ENCODE peak calls at places on chromosome X, in six cellular contexts. One of them, this sample, is unnamed.

GRCh38 chrX:14491689-14492088 is 37.6 kb upstream of the GLRA2 start:
- DNase-seq in PC-3: peak
- DNase-seq in hepatocyte: no peak
- DNase-seq in GM23338: no peak
- DNase-seq in neural progenitor cell: no peak
- DNase-seq in GM23248: no peak
- DNase-seq in this sample: no peak

GRCh38 chrX:46757052-46757451 is 1.9 kb downstream of the SLC9A7 start:
- DNase-seq in GM23338: no peak
- DNase-seq in neural progenitor cell: no peak
- DNase-seq in hepatocyte: no peak
- DNase-seq in GM23248: no peak
- DNase-seq in PC-3: peak
- DNase-seq in this sample: no peak

GRCh38 chrX:21993265-21993664 is 38.9 kb upstream of the PHEX start:
- DNase-seq in GM23338: no peak
- DNase-seq in GM23248: no peak
- DNase-seq in neural progenitor cell: no peak
- DNase-seq in PC-3: no peak
- DNase-seq in hepatocyte: no peak
- DNase-seq in this sample: no peak

GRCh38 chrX:129449141-129449540 is 74.1 kb downstream of the SMARCA1 start:
- DNase-seq in hepatocyte: no peak
- DNase-seq in PC-3: no peak
- DNase-seq in neural progenitor cell: no peak
- DNase-seq in GM23248: no peak
- DNase-seq in GM23338: no peak
- DNase-seq in this sample: no peak

GRCh38 chrX:50813843-50814661 is at the start of gene SHROOM4:
- DNase-seq in PC-3: no peak
- DNase-seq in hepatocyte: peak
- DNase-seq in GM23338: peak
- DNase-seq in GM23248: peak
- DNase-seq in neural progenitor cell: peak
- DNase-seq in this sample: peak

GRCh38 chrX:64894454-64895038 is 81.7 kb downstream of the ZC4H2 start:
- DNase-seq in hepatocyte: peak
- DNase-seq in neural progenitor cell: peak
- DNase-seq in PC-3: peak
- DNase-seq in GM23248: peak
- DNase-seq in GM23338: peak
- DNase-seq in this sample: peak

GRCh38 chrX:17567173-17567572 is 170.1 kb upstream of the SCML1 start:
- DNase-seq in GM23248: peak
- DNase-seq in GM23338: no peak
- DNase-seq in PC-3: no peak
- DNase-seq in neural progenitor cell: no peak
- DNase-seq in hepatocyte: no peak
- DNase-seq in this sample: no peak

GRCh38 chrX:47112316-47112954 is 32.1 kb downstream of the NDUFB11 start:
- DNase-seq in neural progenitor cell: no peak
- DNase-seq in GM23338: peak
- DNase-seq in hepatocyte: no peak
- DNase-seq in PC-3: no peak
- DNase-seq in GM23248: no peak
- DNase-seq in this sample: no peak

GRCh38 chrX:24282381-24283121 is 31.3 kb downstream of the SUPT20HL2 start:
- DNase-seq in hepatocyte: no peak
- DNase-seq in PC-3: no peak
- DNase-seq in neural progenitor cell: peak
- DNase-seq in GM23338: peak
- DNase-seq in GM23248: peak
- DNase-seq in this sample: no peak

GRCh38 chrX:118347131-118347530 is 1.2 kb downstream of the WDR44 start:
- DNase-seq in PC-3: peak
- DNase-seq in GM23338: no peak
- DNase-seq in hepatocyte: peak
- DNase-seq in neural progenitor cell: peak
- DNase-seq in GM23248: peak
- DNase-seq in this sample: peak

GRCh38 chrX:136920001-136920400 is 39.5 kb upstream of the RBMX start:
- DNase-seq in hepatocyte: no peak
- DNase-seq in GM23338: no peak
- DNase-seq in PC-3: no peak
- DNase-seq in GM23248: no peak
- DNase-seq in neural progenitor cell: no peak
- DNase-seq in this sample: no peak

GRCh38 chrX:122552291-122552800 is 631.7 kb upstream of the GRIA3 start:
- DNase-seq in PC-3: peak
- DNase-seq in GM23338: no peak
- DNase-seq in hepatocyte: no peak
- DNase-seq in GM23248: peak
- DNase-seq in neural progenitor cell: no peak
- DNase-seq in this sample: no peak

GRCh38 chrX:150980186-150980585 is 2.9 kb upstream of the HMGB3 start:
- DNase-seq in GM23248: no peak
- DNase-seq in hepatocyte: no peak
- DNase-seq in PC-3: no peak
- DNase-seq in neural progenitor cell: no peak
- DNase-seq in GM23338: no peak
- DNase-seq in this sample: no peak

DNA sequence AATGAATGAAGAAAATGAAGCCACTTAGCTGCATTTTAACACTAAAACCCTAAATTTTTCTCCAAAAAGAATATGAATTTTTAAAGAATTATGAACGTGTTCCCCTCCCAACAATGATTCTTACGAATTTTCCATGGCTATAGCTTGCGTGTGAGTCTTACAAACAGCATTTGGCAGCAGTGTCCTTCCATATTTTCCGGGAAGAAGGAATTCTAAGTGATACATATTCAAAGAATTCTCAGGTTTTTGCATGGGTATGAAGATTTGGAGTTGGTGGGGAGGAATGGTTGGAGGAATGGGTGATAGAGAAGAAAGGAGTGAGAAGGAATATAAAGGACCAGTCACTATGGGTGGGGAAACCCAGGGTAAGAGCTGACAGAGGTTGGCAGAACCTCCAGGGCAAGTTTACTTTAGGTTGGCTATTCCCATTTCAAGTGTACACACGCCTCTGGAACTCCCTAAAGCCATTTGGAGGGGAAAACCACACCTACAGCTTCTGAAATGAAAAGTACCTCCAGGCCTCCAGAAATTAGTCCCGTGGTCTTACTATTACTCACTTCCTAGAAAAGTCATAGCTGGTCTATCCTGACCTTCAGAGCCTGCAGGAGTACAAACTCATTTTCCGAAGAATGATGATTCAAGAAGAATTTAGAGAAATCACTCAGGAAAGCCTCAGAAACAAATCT is 420.8 kb upstream of the DIPK2B start:
- DNase-seq in neural progenitor cell: no peak
- DNase-seq in GM23248: peak
- DNase-seq in PC-3: peak
- DNase-seq in hepatocyte: no peak
- DNase-seq in GM23338: no peak
- DNase-seq in this sample: no peak
- TF ChIP-seq EZH2phosphoT487 in neural progenitor cell: no peak
- TF ChIP-seq EZH2phosphoT487 in GM23248: no peak
- TF ChIP-seq EZH2phosphoT487 in PC-3: no peak
- TF ChIP-seq EZH2phosphoT487 in hepatocyte: no peak
- TF ChIP-seq EZH2phosphoT487 in GM23338: no peak
- TF ChIP-seq EZH2phosphoT487 in this sample: no peak

GRCh38 chrX:67622053-67622452 is 78.2 kb downstream of the AR start:
- DNase-seq in PC-3: no peak
- DNase-seq in GM23248: no peak
- DNase-seq in GM23338: no peak
- DNase-seq in neural progenitor cell: no peak
- DNase-seq in hepatocyte: no peak
- DNase-seq in this sample: no peak

GRCh38 chrX:67624324-67624723 is 80.5 kb downstream of the AR start:
- DNase-seq in neural progenitor cell: no peak
- DNase-seq in GM23338: no peak
- DNase-seq in hepatocyte: no peak
- DNase-seq in GM23248: no peak
- DNase-seq in PC-3: no peak
- DNase-seq in this sample: no peak

GRCh38 chrX:67614006-67614405 is 70.2 kb downstream of the AR start:
- DNase-seq in PC-3: no peak
- DNase-seq in GM23338: no peak
- DNase-seq in GM23248: no peak
- DNase-seq in hepatocyte: no peak
- DNase-seq in neural progenitor cell: no peak
- DNase-seq in this sample: no peak

GRCh38 chrX:67614414-67614813 is 70.6 kb downstream of the AR start:
- DNase-seq in PC-3: peak
- DNase-seq in neural progenitor cell: no peak
- DNase-seq in hepatocyte: no peak
- DNase-seq in GM23248: peak
- DNase-seq in GM23338: no peak
- DNase-seq in this sample: no peak

DNA sequence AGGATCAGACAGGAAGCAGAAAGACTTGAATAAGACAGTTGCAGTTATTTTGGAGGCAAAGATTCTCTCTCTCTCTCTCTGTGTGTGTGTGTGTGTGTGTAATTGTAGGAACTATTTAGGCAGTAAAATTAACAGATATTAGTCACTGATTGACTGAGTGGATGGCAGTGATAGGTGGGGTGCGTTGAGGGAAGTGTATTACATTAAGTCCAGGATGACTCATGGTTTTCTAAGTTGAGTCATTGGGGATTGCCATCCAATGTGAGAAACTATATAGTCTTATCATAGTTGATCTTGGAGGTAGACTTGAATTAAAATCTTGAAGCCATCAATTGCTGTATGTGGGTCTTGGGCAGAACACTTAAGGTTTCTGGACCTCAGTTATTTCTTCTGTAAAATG is 75.4 kb downstream of the AR start:
- DNase-seq in GM23248: peak
- DNase-seq in hepatocyte: peak
- DNase-seq in PC-3: no peak
- DNase-seq in neural progenitor cell: no peak
- DNase-seq in GM23338: no peak
- DNase-seq in this sample: no peak
- TF ChIP-seq EZH2phosphoT487 in GM23248: no peak
- TF ChIP-seq EZH2phosphoT487 in hepatocyte: no peak
- TF ChIP-seq EZH2phosphoT487 in PC-3: no peak
- TF ChIP-seq EZH2phosphoT487 in neural progenitor cell: no peak
- TF ChIP-seq EZH2phosphoT487 in GM23338: no peak
- TF ChIP-seq EZH2phosphoT487 in this sample: no peak

GRCh38 chrX:41265615-41266014 is 68.3 kb upstream of the DDX3X start:
- DNase-seq in neural progenitor cell: no peak
- DNase-seq in GM23338: no peak
- DNase-seq in PC-3: no peak
- DNase-seq in hepatocyte: no peak
- DNase-seq in GM23248: peak
- DNase-seq in this sample: no peak
- TF ChIP-seq EZH2phosphoT487 in neural progenitor cell: no peak
- TF ChIP-seq EZH2phosphoT487 in GM23338: no peak
- TF ChIP-seq EZH2phosphoT487 in PC-3: no peak
- TF ChIP-seq EZH2phosphoT487 in hepatocyte: no peak
- TF ChIP-seq EZH2phosphoT487 in GM23248: no peak
- TF ChIP-seq EZH2phosphoT487 in this sample: no peak

DNA sequence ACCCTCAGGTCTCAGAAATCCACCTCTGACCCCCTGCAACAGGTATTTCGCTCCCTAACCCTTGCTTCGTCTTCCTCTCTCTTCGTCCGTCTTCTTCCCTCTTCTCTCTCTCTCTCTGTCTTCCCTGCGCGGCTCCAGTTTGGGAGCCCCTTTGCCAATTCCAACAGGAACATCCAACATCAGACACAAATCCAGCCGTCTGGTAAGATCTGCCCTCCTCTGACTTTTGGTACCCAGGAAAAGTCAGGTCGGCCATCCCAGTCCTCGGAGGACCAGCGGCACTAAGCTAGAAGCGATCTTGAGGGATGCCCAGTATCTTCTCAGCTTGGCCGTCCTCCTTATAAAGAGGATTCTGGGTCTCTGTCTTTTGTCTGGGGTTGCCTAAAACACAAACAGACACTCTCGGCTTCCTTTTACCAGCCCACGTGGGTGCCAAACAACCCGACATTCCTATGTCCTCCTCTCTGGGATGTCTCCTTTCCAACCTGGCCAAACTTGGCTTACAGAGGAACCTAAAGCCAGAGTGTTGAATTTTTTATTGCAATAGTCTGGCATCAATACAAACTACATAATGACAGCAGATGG is 7.7 kb downstream of the ASMTL start:
- DNase-seq in PC-3: no peak
- DNase-seq in hepatocyte: no peak
- DNase-seq in neural progenitor cell: no peak
- DNase-seq in GM23338: no peak
- DNase-seq in GM23248: no peak
- DNase-seq in this sample: no peak
- TF ChIP-seq EZH2phosphoT487 in PC-3: no peak
- TF ChIP-seq EZH2phosphoT487 in hepatocyte: no peak
- TF ChIP-seq EZH2phosphoT487 in neural progenitor cell: no peak
- TF ChIP-seq EZH2phosphoT487 in GM23338: no peak
- TF ChIP-seq EZH2phosphoT487 in GM23248: no peak
- TF ChIP-seq EZH2phosphoT487 in this sample: no peak

GRCh38 chrX:9370888-9371287 is 94.0 kb upstream of the TBL1X start:
- DNase-seq in PC-3: no peak
- DNase-seq in GM23338: no peak
- DNase-seq in GM23248: peak
- DNase-seq in hepatocyte: no peak
- DNase-seq in neural progenitor cell: no peak
- DNase-seq in this sample: no peak

GRCh38 chrX:9362529-9362928 is 102.3 kb upstream of the TBL1X start:
- DNase-seq in GM23338: no peak
- DNase-seq in GM23248: no peak
- DNase-seq in neural progenitor cell: no peak
- DNase-seq in hepatocyte: no peak
- DNase-seq in PC-3: no peak
- DNase-seq in this sample: no peak

GRCh38 chrX:9368262-9368661 is 96.6 kb upstream of the TBL1X start:
- DNase-seq in PC-3: no peak
- DNase-seq in hepatocyte: no peak
- DNase-seq in GM23248: no peak
- DNase-seq in neural progenitor cell: no peak
- DNase-seq in GM23338: no peak
- DNase-seq in this sample: no peak

GRCh38 chrX:9369802-9370291 is 95.0 kb upstream of the TBL1X start:
- DNase-seq in PC-3: no peak
- DNase-seq in neural progenitor cell: no peak
- DNase-seq in hepatocyte: no peak
- DNase-seq in GM23338: no peak
- DNase-seq in GM23248: no peak
- DNase-seq in this sample: no peak

GRCh38 chrX:9367437-9367836 is 97.4 kb upstream of the TBL1X start:
- DNase-seq in PC-3: no peak
- DNase-seq in hepatocyte: no peak
- DNase-seq in GM23338: no peak
- DNase-seq in GM23248: no peak
- DNase-seq in neural progenitor cell: no peak
- DNase-seq in this sample: no peak
- TF ChIP-seq EZH2phosphoT487 in PC-3: no peak
- TF ChIP-seq EZH2phosphoT487 in hepatocyte: no peak
- TF ChIP-seq EZH2phosphoT487 in GM23338: no peak
- TF ChIP-seq EZH2phosphoT487 in GM23248: no peak
- TF ChIP-seq EZH2phosphoT487 in neural progenitor cell: no peak
- TF ChIP-seq EZH2phosphoT487 in this sample: no peak

GRCh38 chrX:45623266-45623665 is 422.6 kb upstream of the DIPK2B start:
- DNase-seq in GM23338: no peak
- DNase-seq in PC-3: peak
- DNase-seq in GM23248: peak
- DNase-seq in hepatocyte: peak
- DNase-seq in neural progenitor cell: no peak
- DNase-seq in this sample: no peak
- TF ChIP-seq EZH2phosphoT487 in GM23338: no peak
- TF ChIP-seq EZH2phosphoT487 in PC-3: no peak
- TF ChIP-seq EZH2phosphoT487 in GM23248: no peak
- TF ChIP-seq EZH2phosphoT487 in hepatocyte: no peak
- TF ChIP-seq EZH2phosphoT487 in neural progenitor cell: no peak
- TF ChIP-seq EZH2phosphoT487 in this sample: no peak